ENCODE peak calls at places on chromosomes 12 and 14, in four cellular contexts. Z is A549, J is K562, D is HepG2. I is an unnamed sample.

GRCh38 chr12:110702081-110702480 is 13.2 kb upstream of the HVCN1 start:
- DNase-seq in Z (no peak), J (no peak), D (no peak), I (no peak)

GRCh38 chr12:17928708-17929366 is 161.2 kb downstream of the RERGL start:
- DNase-seq in Z (peak), J (no peak), D (peak), I (peak)

GRCh38 chr12:103626498-103626897 is 39.4 kb downstream of the STAB2 start:
- DNase-seq in Z (peak), J (no peak), D (peak), I (peak)

GRCh38 chr12:120119395-120119973 is 2.9 kb upstream of the RAB35 start:
- DNase-seq in Z (peak), J (no peak), D (peak), I (peak)

GRCh38 chr14:90060965-90061848 is 587 bp upstream of the KCNK13 start:
- DNase-seq in Z (no peak), J (peak), D (no peak), I (no peak)

GRCh38 chr12:116595186-116595585 is 36.0 kb downstream of the MAP1LC3B2 start:
- DNase-seq in Z (no peak), J (no peak), D (no peak), I (no peak)

GRCh38 chr12:56935752-56936151 is 1.5 kb upstream of the SDR9C7 start:
- DNase-seq in Z (no peak), J (no peak), D (no peak), I (no peak)

GRCh38 chr14:38900887-38901286 is 202.1 kb downstream of the SEC23A start:
- DNase-seq in Z (no peak), J (no peak), D (no peak), I (no peak)

GRCh38 chr12:57173089-57173488 is 25.7 kb upstream of the LRP1-AS start:
- DNase-seq in Z (peak), J (peak), D (peak), I (no peak)

GRCh38 chr14:33968722-33969121 is 17.8 kb upstream of the EGLN3 start:
- DNase-seq in Z (no peak), J (no peak), D (no peak), I (no peak)

GRCh38 chr14:103894723-103895059 is 33.6 kb upstream of the TDRD9 start:
- DNase-seq in Z (no peak), J (no peak), D (no peak), I (no peak)

GRCh38 chr12:120540445-120540844 is 6.3 kb downstream of the RNF10 start:
- DNase-seq in Z (no peak), J (peak), D (no peak), I (peak)

GRCh38 chr14:51357250-51357649 is 117.2 kb downstream of the TMX1 start:
- DNase-seq in Z (no peak), J (no peak), D (no peak), I (peak)

GRCh38 chr12:10205251-10205807 is 7.3 kb upstream of the GABARAPL1 start:
- DNase-seq in Z (peak), J (no peak), D (no peak), I (peak)

GRCh38 chr12:123396954-123397353 is 13.0 kb downstream of the KMT5A start:
- DNase-seq in Z (no peak), J (no peak), D (no peak), I (no peak)

GRCh38 chr12:109947511-109947910 is 47.4 kb downstream of the TCHP start:
- DNase-seq in Z (no peak), J (no peak), D (no peak), I (peak)

GRCh38 chr14:63499701-63500250 is 43.4 kb downstream of the PPP2R5E start:
- DNase-seq in Z (no peak), J (no peak), D (no peak), I (peak)

GRCh38 chr14:105299654-105300541 is 903 bp downstream of the BRF1 start:
- DNase-seq in Z (no peak), J (no peak), D (no peak), I (no peak)

GRCh38 chr12:21972055-21972454 is 30.8 kb upstream of the ABCC9 start:
- DNase-seq in Z (no peak), J (no peak), D (no peak), I (peak)

GRCh38 chr12:132151766-132152410 is 7.6 kb downstream of the NOC4L start:
- DNase-seq in Z (no peak), J (no peak), D (no peak), I (no peak)

GRCh38 chr14:90697146-90697545 is 119.1 kb downstream of the TTC7B start:
- DNase-seq in Z (no peak), J (no peak), D (no peak), I (no peak)

GRCh38 chr12:116091579-116091978 is 185.9 kb downstream of the MED13L start:
- DNase-seq in Z (no peak), J (no peak), D (no peak), I (no peak)

GRCh38 chr12:53063708-53064612 is 14.1 kb downstream of the TNS2 start:
- DNase-seq in Z (no peak), J (no peak), D (no peak), I (peak)

GRCh38 chr12:30902001-30902400 is 24.5 kb upstream of the TSPAN11 start:
- DNase-seq in Z (no peak), J (no peak), D (no peak), I (no peak)

GRCh38 chr14:102508774-102509743 is 517 bp downstream of the ANKRD9 start:
- DNase-seq in Z (peak), J (peak), D (no peak), I (peak)

GRCh38 chr12:1470051-1470450 is 124.3 kb downstream of the FBXL14 start:
- DNase-seq in Z (no peak), J (no peak), D (no peak), I (no peak)

GRCh38 chr12:101924647-101925046 is 47.3 kb downstream of the DRAM1 start:
- DNase-seq in Z (peak), J (peak), D (no peak), I (peak)

GRCh38 chr14:59869381-59870255 is 958 bp downstream of the RTN1 start:
- DNase-seq in Z (no peak), J (no peak), D (no peak), I (no peak)

GRCh38 chr12:42161529-42161928 is 16.9 kb upstream of the GXYLT1 start:
- DNase-seq in Z (no peak), J (no peak), D (no peak), I (no peak)

GRCh38 chr12:102343361-102344121 is 136.8 kb downstream of the IGF1 start:
- DNase-seq in Z (peak), J (no peak), D (peak), I (peak)

GRCh38 chr14:67461341-67461985 is 27.1 kb downstream of the TMEM229B start:
- DNase-seq in Z (no peak), J (no peak), D (no peak), I (peak)

GRCh38 chr12:121804417-121805111 is 755 bp downstream of the SETD1B start:
- DNase-seq in Z (peak), J (no peak), D (peak), I (no peak)

GRCh38 chr12:26153421-26154154 is 28.8 kb upstream of the BHLHE41 start:
- DNase-seq in Z (peak), J (no peak), D (peak), I (peak)

GRCh38 chr12:25806271-25806670 is 152.2 kb upstream of the RASSF8 start:
- DNase-seq in Z (no peak), J (no peak), D (no peak), I (peak)

GRCh38 chr14:99260652-99261551 is 11.1 kb downstream of the BCL11B start:
- DNase-seq in Z (no peak), J (no peak), D (no peak), I (no peak)

GRCh38 chr14:70094631-70095030 is 94.1 kb downstream of the SLC8A3 start:
- DNase-seq in Z (no peak), J (no peak), D (no peak), I (no peak)

GRCh38 chr14:100268591-100269207 is 29.8 kb downstream of the YY1 start:
- DNase-seq in Z (no peak), J (no peak), D (peak), I (no peak)

GRCh38 chr12:108019862-108020261 is 109.2 kb upstream of the WSCD2 start:
- DNase-seq in Z (no peak), J (no peak), D (no peak), I (no peak)

DNA sequence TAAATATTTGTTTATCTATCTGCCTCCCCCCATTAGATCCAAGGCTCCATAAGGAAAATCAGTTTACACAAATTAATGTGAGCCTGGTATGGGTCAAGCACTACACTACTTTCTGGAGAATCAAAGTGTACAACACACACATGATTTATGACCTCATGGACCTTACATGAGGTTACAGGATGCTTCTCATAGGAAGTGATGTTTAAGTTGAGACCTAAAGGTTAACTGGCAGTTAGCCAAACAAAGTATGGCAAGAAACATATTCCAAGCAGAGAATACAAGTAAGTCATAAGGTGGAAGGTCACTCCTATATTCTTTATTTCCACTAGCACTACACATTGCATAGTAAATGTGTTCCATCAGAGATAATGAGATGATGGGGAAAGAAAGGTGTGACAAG is 39.2 kb downstream of the OSBPL8 start:
- DNase-seq in Z (no peak), J (no peak), D (no peak), I (no peak)
- TF ChIP-seq MAZ in Z (no peak), J (no peak), D (no peak), I (no peak)

DNA sequence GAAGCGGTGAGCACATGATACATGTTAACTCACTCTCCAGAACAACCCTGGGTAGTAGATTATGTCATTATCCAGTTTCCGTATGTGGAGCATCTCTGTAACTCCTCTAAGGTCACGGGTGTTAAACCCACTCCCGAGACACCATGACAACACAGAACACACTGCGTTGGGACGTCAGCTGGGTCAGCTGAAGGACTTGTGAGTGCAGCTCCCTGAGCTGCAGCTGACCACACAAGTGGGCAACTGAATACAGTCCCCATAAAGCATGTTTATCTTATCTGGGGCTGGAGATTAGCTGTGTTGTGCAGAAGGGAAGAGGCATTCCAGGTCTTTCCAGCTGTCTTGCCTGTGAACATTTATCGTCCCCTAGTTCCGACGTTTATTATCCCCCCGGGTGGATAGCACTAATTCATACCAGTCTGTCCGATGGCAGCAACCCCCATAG is 211.5 kb downstream of the CHST11 start:
- DNase-seq in Z (no peak), J (no peak), D (no peak), I (peak)
- TF ChIP-seq MAZ in Z (no peak), J (no peak), D (no peak), I (no peak)

GRCh38 chr14:23066855-23067744 is 9.8 kb upstream of the CDH24 start:
- DNase-seq in Z (no peak), J (no peak), D (no peak), I (no peak)

GRCh38 chr14:23067847-23068791 is 10.8 kb upstream of the CDH24 start:
- DNase-seq in Z (no peak), J (peak), D (no peak), I (no peak)

GRCh38 chr14:23070262-23071129 is 13.2 kb upstream of the CDH24 start:
- DNase-seq in Z (no peak), J (peak), D (no peak), I (no peak)

GRCh38 chr14:23069413-23069806 is 12.1 kb upstream of the CDH24 start:
- DNase-seq in Z (no peak), J (no peak), D (no peak), I (no peak)

GRCh38 chr14:23068792-23069412 is 11.6 kb upstream of the CDH24 start:
- DNase-seq in Z (peak), J (peak), D (peak), I (peak)
- TF ChIP-seq MAZ in Z (no peak), J (no peak), D (peak), I (no peak)

GRCh38 chr12:94152292-94153083 is 4.1 kb downstream of the PLXNC1 start:
- DNase-seq in Z (no peak), J (no peak), D (peak), I (no peak)
- TF ChIP-seq MAZ in Z (no peak), J (no peak), D (no peak), I (no peak)

GRCh38 chr12:6214633-6215032 is 14.4 kb downstream of the CD9 start:
- DNase-seq in Z (no peak), J (no peak), D (no peak), I (no peak)

GRCh38 chr12:6213969-6214368 is 13.8 kb downstream of the CD9 start:
- DNase-seq in Z (no peak), J (no peak), D (no peak), I (no peak)

GRCh38 chr12:6216581-6216980 is 16.4 kb downstream of the CD9 start:
- DNase-seq in Z (no peak), J (no peak), D (no peak), I (no peak)

GRCh38 chr12:6215120-6215807 is 15.1 kb downstream of the CD9 start:
- DNase-seq in Z (no peak), J (no peak), D (no peak), I (no peak)

GRCh38 chr12:6215932-6216494 is 15.8 kb downstream of the CD9 start:
- DNase-seq in Z (peak), J (no peak), D (no peak), I (peak)
- TF ChIP-seq MAZ in Z (no peak), J (no peak), D (no peak), I (no peak)

DNA sequence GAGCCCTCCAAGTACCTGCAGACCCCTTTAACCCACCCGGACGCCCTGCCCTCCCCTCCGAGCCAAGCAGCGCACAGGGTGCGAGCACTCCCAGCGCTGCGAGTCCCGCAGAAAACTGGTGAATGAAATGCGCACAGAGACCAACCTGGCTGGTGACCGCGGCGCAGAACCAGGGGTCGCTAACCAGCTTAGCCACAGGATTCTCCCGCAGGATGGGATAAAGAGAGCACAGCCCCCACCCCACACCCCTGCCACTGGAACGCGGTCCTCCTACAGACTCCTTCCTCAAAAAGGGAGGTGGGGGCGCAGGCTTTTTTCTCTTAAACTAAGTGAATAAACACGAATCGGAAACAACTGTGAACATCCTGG is 1.0 kb downstream of the ATP2B1 start:
- DNase-seq in Z (no peak), J (peak), D (peak), I (no peak)
- TF ChIP-seq MAZ in Z (no peak), J (no peak), D (no peak), I (no peak)

GRCh38 chr12:58342736-58343135 is 401.4 kb downstream of the ATP23 start:
- DNase-seq in Z (no peak), J (no peak), D (no peak), I (no peak)

GRCh38 chr12:58347188-58347587 is 405.8 kb downstream of the ATP23 start:
- DNase-seq in Z (no peak), J (no peak), D (no peak), I (no peak)

GRCh38 chr12:58346032-58346632 is 404.8 kb downstream of the ATP23 start:
- DNase-seq in Z (peak), J (peak), D (peak), I (peak)

DNA sequence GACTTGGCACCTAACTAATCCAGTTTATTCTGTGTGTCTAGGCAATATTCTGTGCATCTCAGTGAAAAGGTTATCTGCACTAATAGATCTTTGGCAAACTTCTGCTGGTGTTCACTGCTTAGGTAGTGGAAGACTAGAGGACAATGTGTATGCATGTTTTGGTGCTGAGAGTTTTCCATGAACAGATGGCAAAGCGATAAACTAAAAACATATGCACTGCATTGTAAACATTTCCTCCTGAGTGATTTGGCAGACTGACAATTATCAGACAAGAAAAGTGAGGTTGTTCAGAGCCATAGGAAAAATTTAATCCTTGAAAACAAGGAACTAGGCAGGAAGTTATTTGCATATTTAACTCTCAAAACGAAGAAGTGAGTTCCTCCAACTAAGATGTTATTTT is 400.4 kb downstream of the ATP23 start:
- DNase-seq in Z (no peak), J (no peak), D (no peak), I (peak)
- TF ChIP-seq MAZ in Z (no peak), J (no peak), D (no peak), I (no peak)

GRCh38 chr14:42855159-42855558 is 1248.5 kb downstream of the LRFN5 start:
- DNase-seq in Z (no peak), J (no peak), D (no peak), I (peak)

GRCh38 chr14:42854061-42854460 is 1247.4 kb downstream of the LRFN5 start:
- DNase-seq in Z (no peak), J (no peak), D (no peak), I (peak)
- TF ChIP-seq MAZ in Z (no peak), J (no peak), D (no peak), I (no peak)